ENCODE peak calls at places on chromosomes 6 and 20, in eight cellular contexts. W, F, X, Y, L, H, C and V are unnamed samples.

GRCh38 chr20:58179432-58180099 is 48.9 kb downstream of the ANKRD60 start:
- DNase-seq in W (peak), F (no peak), X (peak), Y (peak), L (no peak), H (peak), C (no peak), V (peak)

GRCh38 chr6:73969982-73970960 is 274.3 kb downstream of the CD109 start:
- DNase-seq in W (peak), F (no peak), X (peak), Y (no peak), L (peak), H (no peak), C (no peak), V (peak)

GRCh38 chr6:28068067-28068466 is 12.3 kb upstream of the ZNF165 start:
- DNase-seq in W (no peak), F (no peak), X (no peak), Y (no peak), L (no peak), H (no peak), C (no peak), V (no peak)

GRCh38 chr6:135277422-135277821 is 96.3 kb downstream of the MYB start:
- DNase-seq in W (no peak), F (no peak), X (no peak), Y (no peak), L (no peak), H (no peak), C (no peak), V (no peak)

GRCh38 chr20:38990728-38991127 is 28.6 kb downstream of the DHX35 start:
- DNase-seq in W (no peak), F (no peak), X (no peak), Y (no peak), L (no peak), H (no peak), C (no peak), V (no peak)

GRCh38 chr6:35230498-35230897 is 16.7 kb downstream of the SCUBE3 start:
- DNase-seq in W (no peak), F (no peak), X (no peak), Y (no peak), L (no peak), H (no peak), C (no peak), V (no peak)

GRCh38 chr20:23435675-23436539 is 3.6 kb upstream of the CSTL1 start:
- DNase-seq in W (peak), F (no peak), X (peak), Y (no peak), L (no peak), H (peak), C (no peak), V (peak)

GRCh38 chr20:44079968-44080560 is 106.9 kb downstream of the JPH2 start:
- DNase-seq in W (no peak), F (no peak), X (peak), Y (no peak), L (no peak), H (peak), C (no peak), V (no peak)

GRCh38 chr6:35495258-35496035 is 1.4 kb downstream of the TEAD3 start:
- DNase-seq in W (no peak), F (no peak), X (peak), Y (no peak), L (no peak), H (no peak), C (no peak), V (no peak)

GRCh38 chr20:19915111-19915798 is 101.9 kb upstream of the NAA20 start:
- DNase-seq in W (no peak), F (no peak), X (no peak), Y (no peak), L (no peak), H (no peak), C (no peak), V (no peak)

GRCh38 chr6:105844275-105844848 is 241.8 kb upstream of the PRDM1 start:
- DNase-seq in W (no peak), F (no peak), X (no peak), Y (peak), L (no peak), H (no peak), C (no peak), V (no peak)

GRCh38 chr20:2624190-2624589 is 28.2 kb upstream of the NOP56 start:
- DNase-seq in W (no peak), F (no peak), X (no peak), Y (no peak), L (no peak), H (no peak), C (no peak), V (no peak)

GRCh38 chr6:19024737-19025136 is 637.6 kb downstream of the RNF144B start:
- DNase-seq in W (peak), F (no peak), X (peak), Y (no peak), L (no peak), H (no peak), C (no peak), V (peak)

GRCh38 chr6:135083992-135084915 is 29.6 kb upstream of the HBS1L start:
- DNase-seq in W (no peak), F (no peak), X (no peak), Y (no peak), L (no peak), H (no peak), C (no peak), V (no peak)

GRCh38 chr6:45922728-45923351 is 92.8 kb downstream of the CLIC5 start:
- DNase-seq in W (peak), F (peak), X (peak), Y (peak), L (peak), H (peak), C (no peak), V (peak)

GRCh38 chr20:53427951-53428350 is 165.7 kb downstream of the ZNF217 start:
- DNase-seq in W (no peak), F (no peak), X (no peak), Y (no peak), L (no peak), H (no peak), C (no peak), V (no peak)

GRCh38 chr6:17280552-17281090 is 540 bp upstream of the RBM24 start:
- DNase-seq in W (no peak), F (no peak), X (peak), Y (peak), L (no peak), H (peak), C (no peak), V (no peak)

GRCh38 chr20:62367483-62368302 is 581 bp upstream of the LAMA5 start:
- DNase-seq in W (peak), F (no peak), X (no peak), Y (peak), L (no peak), H (no peak), C (no peak), V (no peak)

GRCh38 chr20:61543086-61543485 is 291.0 kb downstream of the CDH4 start:
- DNase-seq in W (no peak), F (no peak), X (no peak), Y (no peak), L (no peak), H (no peak), C (no peak), V (no peak)

GRCh38 chr6:106745396-106745795 is 116.0 kb downstream of the QRSL1 start:
- DNase-seq in W (peak), F (no peak), X (no peak), Y (no peak), L (no peak), H (no peak), C (no peak), V (peak)

GRCh38 chr20:61849376-61849775 is 216.3 kb downstream of the TAF4 start:
- DNase-seq in W (no peak), F (no peak), X (no peak), Y (no peak), L (no peak), H (no peak), C (no peak), V (no peak)

GRCh38 chr20:8212286-8212685 is 80.2 kb downstream of the PLCB1 start:
- DNase-seq in W (no peak), F (no peak), X (peak), Y (no peak), L (no peak), H (no peak), C (no peak), V (no peak)

GRCh38 chr6:75023634-75024033 is 182.2 kb downstream of the COL12A1 start:
- DNase-seq in W (no peak), F (no peak), X (peak), Y (no peak), L (no peak), H (no peak), C (no peak), V (no peak)

GRCh38 chr6:44636576-44637248 is 249.2 kb downstream of the CDC5L start:
- DNase-seq in W (no peak), F (no peak), X (no peak), Y (no peak), L (no peak), H (no peak), C (no peak), V (no peak)

GRCh38 chr6:147438758-147439528 is 69.5 kb upstream of the SAMD5 start:
- DNase-seq in W (no peak), F (no peak), X (no peak), Y (no peak), L (no peak), H (no peak), C (no peak), V (no peak)

GRCh38 chr6:10111975-10112374 is 302.9 kb downstream of the TFAP2A start:
- DNase-seq in W (no peak), F (no peak), X (no peak), Y (no peak), L (no peak), H (no peak), C (no peak), V (no peak)

GRCh38 chr20:621115-621756 is 11.1 kb upstream of the TCF15 start:
- DNase-seq in W (no peak), F (peak), X (peak), Y (no peak), L (no peak), H (no peak), C (no peak), V (no peak)

GRCh38 chr6:46376562-46376969 is 114.7 kb downstream of the RCAN2 start:
- DNase-seq in W (no peak), F (no peak), X (no peak), Y (no peak), L (no peak), H (no peak), C (no peak), V (no peak)

GRCh38 chr6:68575765-68576439 is 59.2 kb upstream of the ADGRB3 start:
- DNase-seq in W (peak), F (no peak), X (no peak), Y (no peak), L (no peak), H (no peak), C (no peak), V (peak)

GRCh38 chr6:124234806-124235205 is 431.1 kb downstream of the NKAIN2 start:
- DNase-seq in W (no peak), F (no peak), X (no peak), Y (no peak), L (no peak), H (no peak), C (no peak), V (no peak)

GRCh38 chr6:27334141-27334540 is 22.1 kb upstream of the POM121L2 start:
- DNase-seq in W (no peak), F (no peak), X (no peak), Y (no peak), L (no peak), H (no peak), C (no peak), V (no peak)

GRCh38 chr6:146901940-146902816 is 302.0 kb upstream of the STXBP5 start:
- DNase-seq in W (no peak), F (no peak), X (no peak), Y (no peak), L (no peak), H (no peak), C (no peak), V (no peak)